ENCODE peak calls at places on chromosomes 13 and 19, in four cellular contexts. One of them, this sample, is unnamed.

GRCh38 chr13:44249439-44249838 is 124.2 kb upstream of the SERP2 start:
- DNase-seq in stimulated activated CD8-positive, alpha-beta memory T cell treated with anti-CD3 and anti-CD28 coated beads, Interleukin-15, amount 100 ng/mL, for 48 hours: no peak
- DNase-seq in activated CD4-positive, alpha-beta T cell treated with anti-CD3 and anti-CD28 coated beads, Interleukin-2, amount 50 U/mL, for 1 hour: no peak
- DNase-seq in SK-N-SH: no peak
- DNase-seq in this sample: peak; percentile 18

GRCh38 chr13:43787998-43788397 is 1.2 kb upstream of the ENOX1 start:
- DNase-seq in SK-N-SH: peak; percentile 49
- DNase-seq in activated CD4-positive, alpha-beta T cell treated with anti-CD3 and anti-CD28 coated beads, Interleukin-2, amount 50 U/mL, for 1 hour: no peak
- DNase-seq in stimulated activated CD8-positive, alpha-beta memory T cell treated with anti-CD3 and anti-CD28 coated beads, Interleukin-15, amount 100 ng/mL, for 48 hours: no peak
- DNase-seq in this sample: peak; percentile 67

GRCh38 chr19:16799740-16800139 is 29.5 kb upstream of the SIN3B start:
- DNase-seq in stimulated activated CD8-positive, alpha-beta memory T cell treated with anti-CD3 and anti-CD28 coated beads, Interleukin-15, amount 100 ng/mL, for 48 hours: no peak
- DNase-seq in SK-N-SH: no peak
- DNase-seq in activated CD4-positive, alpha-beta T cell treated with anti-CD3 and anti-CD28 coated beads, Interleukin-2, amount 50 U/mL, for 1 hour: no peak
- DNase-seq in this sample: no peak

GRCh38 chr19:6035026-6035425 is 57.1 kb upstream of the RANBP3 start:
- DNase-seq in stimulated activated CD8-positive, alpha-beta memory T cell treated with anti-CD3 and anti-CD28 coated beads, Interleukin-15, amount 100 ng/mL, for 48 hours: no peak
- DNase-seq in SK-N-SH: no peak
- DNase-seq in activated CD4-positive, alpha-beta T cell treated with anti-CD3 and anti-CD28 coated beads, Interleukin-2, amount 50 U/mL, for 1 hour: no peak
- DNase-seq in this sample: no peak

GRCh38 chr19:38711726-38712153 is 32.5 kb downstream of the CAPN12 start:
- DNase-seq in stimulated activated CD8-positive, alpha-beta memory T cell treated with anti-CD3 and anti-CD28 coated beads, Interleukin-15, amount 100 ng/mL, for 48 hours: no peak
- DNase-seq in SK-N-SH: no peak
- DNase-seq in activated CD4-positive, alpha-beta T cell treated with anti-CD3 and anti-CD28 coated beads, Interleukin-2, amount 50 U/mL, for 1 hour: no peak
- DNase-seq in this sample: no peak

GRCh38 chr13:43662976-43663375 is 123.8 kb downstream of the ENOX1 start:
- DNase-seq in SK-N-SH: no peak
- DNase-seq in stimulated activated CD8-positive, alpha-beta memory T cell treated with anti-CD3 and anti-CD28 coated beads, Interleukin-15, amount 100 ng/mL, for 48 hours: no peak
- DNase-seq in activated CD4-positive, alpha-beta T cell treated with anti-CD3 and anti-CD28 coated beads, Interleukin-2, amount 50 U/mL, for 1 hour: no peak
- DNase-seq in this sample: no peak

GRCh38 chr13:110396913-110397379 is 89.9 kb downstream of the COL4A2 start:
- DNase-seq in activated CD4-positive, alpha-beta T cell treated with anti-CD3 and anti-CD28 coated beads, Interleukin-2, amount 50 U/mL, for 1 hour: no peak
- DNase-seq in SK-N-SH: no peak
- DNase-seq in stimulated activated CD8-positive, alpha-beta memory T cell treated with anti-CD3 and anti-CD28 coated beads, Interleukin-15, amount 100 ng/mL, for 48 hours: no peak
- DNase-seq in this sample: no peak

GRCh38 chr13:98103942-98104880 is 38.7 kb upstream of the FARP1 start:
- DNase-seq in activated CD4-positive, alpha-beta T cell treated with anti-CD3 and anti-CD28 coated beads, Interleukin-2, amount 50 U/mL, for 1 hour: no peak
- DNase-seq in stimulated activated CD8-positive, alpha-beta memory T cell treated with anti-CD3 and anti-CD28 coated beads, Interleukin-15, amount 100 ng/mL, for 48 hours: no peak
- DNase-seq in SK-N-SH: peak; percentile 27
- DNase-seq in this sample: no peak

GRCh38 chr19:57317503-57317902 is 2.8 kb upstream of the ZNF543 start:
- DNase-seq in stimulated activated CD8-positive, alpha-beta memory T cell treated with anti-CD3 and anti-CD28 coated beads, Interleukin-15, amount 100 ng/mL, for 48 hours: no peak
- DNase-seq in activated CD4-positive, alpha-beta T cell treated with anti-CD3 and anti-CD28 coated beads, Interleukin-2, amount 50 U/mL, for 1 hour: no peak
- DNase-seq in SK-N-SH: peak; percentile 36
- DNase-seq in this sample: peak; percentile 21

GRCh38 chr13:40571338-40571737 is 95.1 kb downstream of the FOXO1 start:
- DNase-seq in stimulated activated CD8-positive, alpha-beta memory T cell treated with anti-CD3 and anti-CD28 coated beads, Interleukin-15, amount 100 ng/mL, for 48 hours: no peak
- DNase-seq in activated CD4-positive, alpha-beta T cell treated with anti-CD3 and anti-CD28 coated beads, Interleukin-2, amount 50 U/mL, for 1 hour: no peak
- DNase-seq in SK-N-SH: no peak
- DNase-seq in this sample: peak; percentile 25

GRCh38 chr13:68176486-68176885 is 946.4 kb upstream of the PCDH9 start:
- DNase-seq in SK-N-SH: no peak
- DNase-seq in stimulated activated CD8-positive, alpha-beta memory T cell treated with anti-CD3 and anti-CD28 coated beads, Interleukin-15, amount 100 ng/mL, for 48 hours: no peak
- DNase-seq in activated CD4-positive, alpha-beta T cell treated with anti-CD3 and anti-CD28 coated beads, Interleukin-2, amount 50 U/mL, for 1 hour: no peak
- DNase-seq in this sample: no peak

GRCh38 chr19:47754206-47755064 is 9.1 kb downstream of the NOP53 start:
- DNase-seq in activated CD4-positive, alpha-beta T cell treated with anti-CD3 and anti-CD28 coated beads, Interleukin-2, amount 50 U/mL, for 1 hour: no peak
- DNase-seq in stimulated activated CD8-positive, alpha-beta memory T cell treated with anti-CD3 and anti-CD28 coated beads, Interleukin-15, amount 100 ng/mL, for 48 hours: no peak
- DNase-seq in SK-N-SH: no peak
- DNase-seq in this sample: no peak

GRCh38 chr19:42469311-42470239 is 26.8 kb upstream of the CXCL17 start:
- DNase-seq in activated CD4-positive, alpha-beta T cell treated with anti-CD3 and anti-CD28 coated beads, Interleukin-2, amount 50 U/mL, for 1 hour: no peak
- DNase-seq in SK-N-SH: no peak
- DNase-seq in stimulated activated CD8-positive, alpha-beta memory T cell treated with anti-CD3 and anti-CD28 coated beads, Interleukin-15, amount 100 ng/mL, for 48 hours: peak; percentile 37
- DNase-seq in this sample: no peak

GRCh38 chr19:18060472-18060871 is 26.3 kb downstream of the IL12RB1 start:
- DNase-seq in SK-N-SH: peak; percentile 52
- DNase-seq in activated CD4-positive, alpha-beta T cell treated with anti-CD3 and anti-CD28 coated beads, Interleukin-2, amount 50 U/mL, for 1 hour: no peak
- DNase-seq in stimulated activated CD8-positive, alpha-beta memory T cell treated with anti-CD3 and anti-CD28 coated beads, Interleukin-15, amount 100 ng/mL, for 48 hours: no peak
- DNase-seq in this sample: peak; percentile 48

GRCh38 chr19:49863254-49863934 is 4.0 kb downstream of the PNKP start:
- DNase-seq in SK-N-SH: no peak
- DNase-seq in activated CD4-positive, alpha-beta T cell treated with anti-CD3 and anti-CD28 coated beads, Interleukin-2, amount 50 U/mL, for 1 hour: no peak
- DNase-seq in stimulated activated CD8-positive, alpha-beta memory T cell treated with anti-CD3 and anti-CD28 coated beads, Interleukin-15, amount 100 ng/mL, for 48 hours: no peak
- DNase-seq in this sample: no peak

GRCh38 chr19:55654833-55655647 is at the start of gene U2AF2:
- DNase-seq in activated CD4-positive, alpha-beta T cell treated with anti-CD3 and anti-CD28 coated beads, Interleukin-2, amount 50 U/mL, for 1 hour: peak; percentile 97
- DNase-seq in stimulated activated CD8-positive, alpha-beta memory T cell treated with anti-CD3 and anti-CD28 coated beads, Interleukin-15, amount 100 ng/mL, for 48 hours: peak; percentile 92
- DNase-seq in SK-N-SH: peak; percentile 97
- DNase-seq in this sample: peak; percentile 97

GRCh38 chr19:1102407-1103106 is 1.2 kb upstream of the GPX4 start:
- DNase-seq in activated CD4-positive, alpha-beta T cell treated with anti-CD3 and anti-CD28 coated beads, Interleukin-2, amount 50 U/mL, for 1 hour: no peak
- DNase-seq in SK-N-SH: no peak
- DNase-seq in stimulated activated CD8-positive, alpha-beta memory T cell treated with anti-CD3 and anti-CD28 coated beads, Interleukin-15, amount 100 ng/mL, for 48 hours: peak; percentile 80
- DNase-seq in this sample: no peak

GRCh38 chr19:13094771-13095392 is 7.8 kb downstream of the LYL1 start:
- DNase-seq in SK-N-SH: peak; percentile 60
- DNase-seq in activated CD4-positive, alpha-beta T cell treated with anti-CD3 and anti-CD28 coated beads, Interleukin-2, amount 50 U/mL, for 1 hour: no peak
- DNase-seq in stimulated activated CD8-positive, alpha-beta memory T cell treated with anti-CD3 and anti-CD28 coated beads, Interleukin-15, amount 100 ng/mL, for 48 hours: no peak
- DNase-seq in this sample: peak; percentile 49

GRCh38 chr13:112697756-112698655 is 8.2 kb downstream of the ATP11A start:
- DNase-seq in activated CD4-positive, alpha-beta T cell treated with anti-CD3 and anti-CD28 coated beads, Interleukin-2, amount 50 U/mL, for 1 hour: no peak
- DNase-seq in SK-N-SH: no peak
- DNase-seq in stimulated activated CD8-positive, alpha-beta memory T cell treated with anti-CD3 and anti-CD28 coated beads, Interleukin-15, amount 100 ng/mL, for 48 hours: no peak
- DNase-seq in this sample: no peak